ENCODE peak calls at places on chromosomes 13 and 19, in six cellular contexts. X, Y, C, M, J and Z are unnamed samples.

GRCh38 chr19:16117594-16118033 is 5.9 kb downstream of the RAB8A start:
- DNase-seq in Y (no peak), X (no peak), C (no peak), J (no peak), M (no peak), Z (no peak)

GRCh38 chr13:97976551-97977375 is 23.3 kb downstream of the IPO5 start:
- DNase-seq in J (no peak), C (no peak), Y (no peak), M (no peak), X (no peak), Z (peak)

GRCh38 chr13:27007166-27007565 is 164.4 kb downstream of the USP12 start:
- DNase-seq in J (peak), Y (no peak), C (no peak), M (no peak), X (no peak), Z (no peak)

GRCh38 chr19:805600-806550 is 8.6 kb downstream of the PTBP1 start:
- DNase-seq in X (no peak), C (no peak), Y (no peak), J (no peak), M (peak), Z (peak)

GRCh38 chr19:53467138-53467502 is 413 bp upstream of the ZNF813 start:
- DNase-seq in X (no peak), J (no peak), C (peak), M (peak), Y (no peak), Z (peak)

GRCh38 chr19:19554074-19555023 is 16.3 kb downstream of the CILP2 start:
- DNase-seq in X (peak), J (no peak), C (peak), Y (no peak), M (no peak), Z (no peak)

GRCh38 chr19:18675779-18676178 is 7.7 kb upstream of the CRTC1 start:
- DNase-seq in Y (no peak), X (no peak), M (no peak), J (no peak), C (peak), Z (no peak)

GRCh38 chr13:36148436-36148835 is 17.3 kb upstream of the DCLK1 start:
- DNase-seq in J (no peak), X (no peak), Y (no peak), M (no peak), C (no peak), Z (no peak)

GRCh38 chr13:70386919-70387318 is 278.7 kb upstream of the KLHL1 start:
- DNase-seq in X (no peak), Y (no peak), M (no peak), J (no peak), C (no peak), Z (no peak)

GRCh38 chr19:13022859-13023636 is 27.8 kb downstream of the NFIX start:
- DNase-seq in C (peak), X (peak), J (no peak), M (peak), Y (peak), Z (peak)

GRCh38 chr19:55638864-55639359 is 1.9 kb upstream of the ZNF580 start:
- DNase-seq in X (peak), J (peak), M (no peak), Y (no peak), C (peak), Z (no peak)

GRCh38 chr19:5700455-5701092 is 10.5 kb downstream of the RPL36 start:
- DNase-seq in M (no peak), C (no peak), J (no peak), Y (no peak), X (no peak), Z (no peak)

GRCh38 chr13:46894534-46894906 is 2.3 kb downstream of the HTR2A start:
- DNase-seq in J (no peak), C (no peak), M (no peak), X (no peak), Y (no peak), Z (no peak)

GRCh38 chr19:21321134-21321533 is 8.1 kb downstream of the ZNF708 start:
- DNase-seq in M (no peak), C (no peak), Y (no peak), X (no peak), J (no peak), Z (no peak)

GRCh38 chr19:29966594-29967249 is 24.7 kb downstream of the URI1 start:
- DNase-seq in X (no peak), J (no peak), Y (no peak), C (no peak), M (no peak), Z (no peak)

GRCh38 chr19:13051581-13052165 is 51.0 kb downstream of the LYL1 start:
- DNase-seq in M (peak), X (no peak), C (peak), Y (no peak), J (peak), Z (no peak)

GRCh38 chr19:17281391-17282304 is at the start of gene ANKLE1:
- DNase-seq in J (no peak), X (no peak), Y (peak), M (no peak), C (peak), Z (peak)

GRCh38 chr19:49497047-49497789 is 984 bp downstream of the RPS11 start:
- DNase-seq in J (peak), M (peak), C (peak), Y (no peak), X (no peak), Z (no peak)

GRCh38 chr19:38792250-38793111 is 3.5 kb downstream of the LGALS7B start:
- DNase-seq in M (peak), C (peak), Y (no peak), J (no peak), X (no peak), Z (no peak)

GRCh38 chr13:20924758-20925394 is 22.3 kb upstream of the XPO4 start:
- DNase-seq in M (peak), Y (peak), J (peak), X (peak), C (peak), Z (peak)

GRCh38 chr13:98162935-98163334 is 14.1 kb downstream of the RNF113B start:
- DNase-seq in X (no peak), M (no peak), J (no peak), Y (no peak), C (no peak), Z (no peak)

GRCh38 chr19:18282021-18282787 is 782 bp upstream of the JUND start:
- DNase-seq in X (no peak), M (no peak), C (no peak), J (no peak), Y (no peak), Z (peak)

GRCh38 chr19:15431396-15432017 is 12.7 kb upstream of the AKAP8L start:
- DNase-seq in M (no peak), J (no peak), Y (no peak), C (no peak), X (no peak), Z (no peak)

GRCh38 chr13:36998624-36999041 is 507 bp downstream of the ALG5 start:
- DNase-seq in C (peak), X (no peak), Y (no peak), M (peak), J (peak), Z (peak)

GRCh38 chr13:108269601-108270328 is at the start of gene TNFSF13B:
- DNase-seq in J (peak), M (peak), Y (no peak), X (no peak), C (peak), Z (peak)

GRCh38 chr19:7852851-7853759 is 21.1 kb downstream of the PRR36 start:
- DNase-seq in Y (no peak), J (peak), M (peak), X (peak), C (peak), Z (peak)

GRCh38 chr13:96091164-96091931 is 1.4 kb downstream of the HS6ST3 start:
- DNase-seq in Y (peak), X (no peak), C (no peak), M (no peak), J (no peak), Z (peak)

GRCh38 chr13:92734545-92734944 is 492.1 kb upstream of the GPC6 start:
- DNase-seq in Y (no peak), M (no peak), X (no peak), J (no peak), C (no peak), Z (no peak)

GRCh38 chr13:71144883-71145282 is 722.1 kb downstream of the DACH1 start:
- DNase-seq in M (no peak), J (no peak), X (no peak), Y (no peak), C (no peak), Z (no peak)

GRCh38 chr13:30868806-30869470 is 37.1 kb upstream of the MEDAG start:
- DNase-seq in C (no peak), M (no peak), J (no peak), Y (no peak), X (no peak), Z (no peak)

GRCh38 chr19:49592486-49593232 is 1.7 kb downstream of the PRR12 start:
- DNase-seq in J (no peak), Y (no peak), M (no peak), X (no peak), C (peak), Z (no peak)

GRCh38 chr19:28934626-28935025 is 278.3 kb downstream of the UQCRFS1 start:
- DNase-seq in C (no peak), Y (no peak), M (no peak), J (no peak), X (no peak), Z (no peak)

GRCh38 chr19:16825312-16826168 is 3.7 kb upstream of the SIN3B start:
- DNase-seq in C (peak), M (peak), Y (peak), X (peak), J (peak), Z (peak)

GRCh38 chr13:79382545-79383275 is 23.3 kb downstream of the RBM26 start:
- DNase-seq in Y (no peak), C (no peak), M (no peak), J (no peak), X (no peak), Z (no peak)

GRCh38 chr13:106230450-106230849 is 305.0 kb downstream of the EFNB2 start:
- DNase-seq in J (no peak), C (no peak), M (no peak), X (no peak), Y (no peak), Z (no peak)

GRCh38 chr13:50130686-50131051 is 115.4 kb downstream of the KCNRG start:
- DNase-seq in Y (no peak), X (no peak), C (peak), J (no peak), M (peak), Z (peak)